ENCODE peak calls at places on chromosomes 11 and 22, in five cellular contexts. G is chondrocyte, X is coronary artery, O is D341Med, R is psoas muscle. M is an unnamed sample.

GRCh38 chr22:24059121-24059520 is 48.0 kb downstream of the CABIN1 start:
- DNase-seq in X (peak; percentile 71), R (no peak), G (no peak), O (no peak), M (no peak)

GRCh38 chr22:31244044-31244942 is 32.2 kb downstream of the LIMK2 start:
- DNase-seq in R (peak; percentile 51), O (no peak), X (no peak), G (peak; percentile 96), M (peak; percentile 55)

GRCh38 chr22:25494774-25495173 is 69.7 kb upstream of the GRK3 start:
- DNase-seq in O (no peak), R (no peak), X (no peak), G (no peak), M (no peak)

GRCh38 chr22:20983081-20983745 is 1.1 kb downstream of the LZTR1 start:
- DNase-seq in G (no peak), R (no peak), O (no peak), X (no peak), M (no peak)

GRCh38 chr22:31093090-31093850 is 12.2 kb downstream of the SMTN start:
- DNase-seq in X (peak; percentile 89), R (peak; percentile 76), O (no peak), G (no peak), M (no peak)

GRCh38 chr11:119093951-119094815 is 7.5 kb downstream of the DPAGT1 start:
- DNase-seq in X (peak; percentile 80), R (peak; percentile 41), O (no peak), G (no peak), M (peak; percentile 25)

GRCh38 chr11:67429722-67430121 is 1.4 kb downstream of the RPS6KB2 start:
- DNase-seq in O (no peak), G (no peak), X (no peak), R (no peak), M (no peak)

GRCh38 chr11:34890812-34891211 is 25.4 kb downstream of the APIP start:
- DNase-seq in O (no peak), G (no peak), X (no peak), R (no peak), M (no peak)

GRCh38 chr11:35305670-35306382 is 113.5 kb downstream of the SLC1A2 start:
- DNase-seq in R (no peak), O (peak; percentile 48), G (no peak), X (no peak), M (no peak)

GRCh38 chr11:9574806-9575530 is 1.5 kb downstream of the WEE1 start:
- DNase-seq in G (no peak), X (peak; percentile 85), O (peak; percentile 58), R (no peak), M (peak; percentile 61)

GRCh38 chr22:46547883-46548244 is 10.4 kb upstream of the CELSR1 start:
- DNase-seq in R (peak; percentile 78), X (no peak), O (no peak), G (peak; percentile 37), M (peak; percentile 68)

GRCh38 chr11:46480909-46481308 is 89.3 kb upstream of the CHRM4 start:
- DNase-seq in G (no peak), O (no peak), X (no peak), R (no peak), M (no peak)

GRCh38 chr11:130441726-130442125 is 6.7 kb upstream of the ADAMTS15 start:
- DNase-seq in O (no peak), R (no peak), G (no peak), X (no peak), M (no peak)

GRCh38 chr22:46432164-46433068 is 96.9 kb downstream of the TRMU start:
- DNase-seq in O (no peak), R (no peak), G (no peak), X (no peak), M (no peak)

GRCh38 chr11:43923327-43924111 is 18.9 kb upstream of the C11orf96 start:
- DNase-seq in X (peak; percentile 92), R (peak; percentile 58), G (no peak), O (no peak), M (no peak)

GRCh38 chr11:119362741-119363080 is 16.2 kb upstream of the MFRP start:
- DNase-seq in G (no peak), R (no peak), X (no peak), O (no peak), M (no peak)

GRCh38 chr11:75267171-75267970 is 26.8 kb downstream of the TPBGL start:
- DNase-seq in O (no peak), X (peak; percentile 72), R (no peak), G (peak; percentile 87), M (no peak)

GRCh38 chr11:24635588-24636290 is 138.9 kb downstream of the LUZP2 start:
- DNase-seq in G (no peak), O (no peak), R (no peak), X (no peak), M (peak; percentile 22)

GRCh38 chr11:125874556-125875124 is 12.8 kb upstream of the HYLS1 start:
- DNase-seq in G (no peak), O (peak; percentile 64), R (no peak), X (no peak), M (peak; percentile 26)

GRCh38 chr22:17366830-17367229 is 2.4 kb upstream of the CECR2 start:
- DNase-seq in G (no peak), O (peak; percentile 82), R (peak; percentile 51), X (no peak), M (no peak)

GRCh38 chr11:126499124-126499752 is 143.8 kb downstream of the ST3GAL4 start:
- DNase-seq in O (no peak), R (no peak), G (no peak), X (no peak), M (no peak)

GRCh38 chr11:63537293-63538101 is 889 bp downstream of the PLAAT4 start:
- DNase-seq in G (no peak), X (peak; percentile 86), O (no peak), R (peak; percentile 63), M (peak; percentile 17)

GRCh38 chr11:1892116-1892515 is 421 bp upstream of the PRR33 start:
- DNase-seq in X (no peak), O (no peak), R (no peak), G (no peak), M (no peak)

GRCh38 chr11:1401656-1402221 is 12.0 kb downstream of the BRSK2 start:
- DNase-seq in G (no peak), X (no peak), R (peak; percentile 70), O (no peak), M (peak; percentile 59)

GRCh38 chr11:57530215-57530595 is 349 bp downstream of the TIMM10 start:
- DNase-seq in X (no peak), G (peak; percentile 72), R (no peak), O (no peak), M (no peak)

GRCh38 chr22:48072777-48073176 is 1310.3 kb downstream of the TBC1D22A start:
- DNase-seq in R (no peak), O (no peak), X (no peak), G (no peak), M (no peak)